ENCODE peak calls at places on chromosomes 5 and 9, in four cellular contexts. A, H, X and O are unnamed samples.

GRCh38 chr9:32483343-32483742 is 42.7 kb downstream of the RIGI start:
- DNase-seq in A (no peak), H (no peak), X (no peak), O (no peak)

GRCh38 chr9:119026120-119026519 is 343.1 kb downstream of the BRINP1 start:
- DNase-seq in A (peak), H (no peak), X (peak), O (no peak)

GRCh38 chr9:136726118-136726517 is 13.7 kb downstream of the DIPK1B start:
- DNase-seq in A (no peak), H (no peak), X (no peak), O (no peak)

GRCh38 chr5:83256091-83256775 is 178.9 kb downstream of the XRCC4 start:
- DNase-seq in A (no peak), H (no peak), X (peak), O (peak)

GRCh38 chr5:25393321-25393720 is 748.5 kb upstream of the CDH10 start:
- DNase-seq in A (no peak), H (no peak), X (no peak), O (no peak)

GRCh38 chr5:34915856-34916192 is 313 bp downstream of the BRIX1 start:
- DNase-seq in A (no peak), H (no peak), X (no peak), O (no peak)

GRCh38 chr5:38468202-38468656 is 88.2 kb downstream of the LIFR start:
- DNase-seq in A (no peak), H (peak), X (peak), O (peak)

GRCh38 chr5:110625376-110625999 is 101.0 kb downstream of the TMEM232 start:
- DNase-seq in A (no peak), H (no peak), X (peak), O (no peak)

GRCh38 chr9:115278241-115279035 is 160.5 kb upstream of the TNC start:
- DNase-seq in A (no peak), H (no peak), X (no peak), O (no peak)

GRCh38 chr9:89274838-89275237 is 36.2 kb upstream of the CKS2 start:
- DNase-seq in A (no peak), H (peak), X (peak), O (peak)

GRCh38 chr9:116843863-116844620 is 156.9 kb downstream of the TRIM32 start:
- DNase-seq in A (no peak), H (no peak), X (no peak), O (no peak)

GRCh38 chr5:168425997-168426863 is 60.0 kb upstream of the RARS1 start:
- DNase-seq in A (no peak), H (no peak), X (no peak), O (no peak)

GRCh38 chr5:114358329-114358728 is 3.5 kb upstream of the KCNN2 start:
- DNase-seq in A (no peak), H (no peak), X (no peak), O (no peak)

GRCh38 chr5:131264453-131265200 is 774 bp downstream of the CDC42SE2 start:
- DNase-seq in A (no peak), H (no peak), X (peak), O (no peak)

GRCh38 chr9:127049044-127049443 is 73.4 kb downstream of the ANGPTL2 start:
- DNase-seq in A (no peak), H (peak), X (peak), O (peak)

GRCh38 chr9:2526071-2526862 is 95.3 kb upstream of the VLDLR start:
- DNase-seq in A (no peak), H (no peak), X (no peak), O (no peak)

GRCh38 chr9:35306281-35306680 is 144.5 kb downstream of the UNC13B start:
- DNase-seq in A (no peak), H (no peak), X (peak), O (no peak)

GRCh38 chr5:107668933-107669542 is 1.7 kb downstream of the EFNA5 start:
- DNase-seq in A (no peak), H (no peak), X (peak), O (no peak)

GRCh38 chr5:171318026-171318425 is 9.0 kb downstream of the TLX3 start:
- DNase-seq in A (no peak), H (no peak), X (no peak), O (no peak)

GRCh38 chr9:82088591-82088990 is 100.0 kb downstream of the SPATA31D1 start:
- DNase-seq in A (no peak), H (no peak), X (no peak), O (no peak)

GRCh38 chr5:141877478-141878185 is 578 bp downstream of the PCDH1 start:
- DNase-seq in A (no peak), H (no peak), X (peak), O (no peak)
- H3K27ac ChIP-seq in A (peak), H (no peak), X (no peak), O (peak)

GRCh38 chr5:177371705-177372533 is 12.3 kb upstream of the SLC34A1 start:
- DNase-seq in A (no peak), H (no peak), X (no peak), O (no peak)
- H3K27ac ChIP-seq in A (no peak), H (no peak), X (no peak), O (no peak)

DNA sequence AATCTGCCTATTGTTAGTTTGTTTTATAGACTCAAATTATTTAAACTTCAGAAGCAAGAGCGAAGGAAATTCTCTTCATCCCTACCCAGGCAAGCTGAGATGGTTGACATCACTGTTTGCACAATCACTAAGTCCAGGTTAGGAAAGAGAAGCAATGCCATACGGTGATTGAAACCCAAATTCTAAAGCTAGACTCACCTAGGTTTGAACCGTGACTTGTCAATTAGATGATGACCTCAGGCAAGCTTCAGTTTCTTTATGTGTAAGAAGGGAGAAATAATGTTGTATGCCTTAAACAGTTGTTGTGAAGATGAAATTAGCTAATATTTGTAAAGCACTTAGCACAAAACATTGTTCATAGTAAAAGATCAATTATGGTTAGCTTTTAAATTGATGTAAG is 96.5 kb upstream of the ANKRD55 start:
- DNase-seq in A (no peak), H (no peak), X (peak), O (no peak)
- H3K27ac ChIP-seq in A (no peak), H (no peak), X (peak), O (peak)

DNA sequence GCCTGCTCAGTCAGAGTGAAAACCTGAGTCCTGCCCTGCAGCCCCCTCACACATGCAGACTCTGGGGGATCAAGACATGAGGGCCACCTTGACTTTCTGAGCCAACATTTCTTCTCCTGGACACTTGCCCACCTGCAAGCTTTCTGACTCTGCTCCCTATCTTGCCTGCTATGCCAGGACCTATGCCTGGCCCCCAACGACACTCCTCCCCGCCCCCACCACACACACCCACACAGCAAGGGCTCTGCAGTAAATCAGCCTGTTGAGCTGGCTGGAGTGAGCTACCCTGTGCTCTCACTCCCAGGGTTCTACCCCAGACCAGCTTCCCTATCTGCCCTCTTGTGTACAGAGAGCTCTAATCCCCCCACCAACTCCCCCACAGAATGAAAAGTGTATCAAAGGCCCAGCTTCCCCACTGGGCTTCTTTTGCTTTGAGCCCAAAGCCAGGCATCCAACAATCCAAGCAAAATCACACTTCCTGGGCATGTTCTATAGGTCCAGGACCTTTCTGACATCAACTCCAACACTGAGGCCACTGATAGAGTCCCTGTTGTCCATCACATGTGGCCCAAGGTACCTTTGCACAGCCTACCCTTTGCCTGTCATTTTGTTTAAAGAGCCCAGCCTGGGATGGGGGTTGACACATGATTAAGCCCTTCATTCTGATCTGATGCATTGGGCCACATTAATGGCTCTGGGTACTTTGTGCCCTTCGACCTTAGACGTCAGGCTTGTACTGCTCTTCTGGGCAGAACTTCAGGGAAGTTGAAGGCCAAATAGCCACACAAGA is 7.2 kb downstream of the PDLIM4 start:
- DNase-seq in A (no peak), H (no peak), X (no peak), O (no peak)
- H3K27ac ChIP-seq in A (peak), H (peak), X (peak), O (peak)